ENCODE peak calls at places on chromosomes 2 and 18, in four cellular contexts. X is T follicular helper cell; E is activated CD4-positive, alpha-beta T cell treated with anti-CD3 and anti-CD28 coated beads, Interleukin-2, amount 10 ng/mL, durations not matched to agents 7 days and 5 days; H is posterior cingulate gyrus. S is an unnamed sample.

GRCh38 chr18:49241852-49242251 is 218.6 kb downstream of the DYM start:
- DNase-seq in X (no peak), H (no peak), E (no peak), S (no peak)

GRCh38 chr2:127166221-127166860 is 53.8 kb downstream of the CYP27C1 start:
- DNase-seq in X (no peak), E (no peak), H (no peak), S (no peak)

GRCh38 chr18:12911025-12911927 is 27.2 kb upstream of the PTPN2 start:
- DNase-seq in X (peak; percentile 22), E (peak; percentile 41), H (no peak), S (no peak)

GRCh38 chr2:74507926-74508520 is 528 bp upstream of the PCGF1 start:
- DNase-seq in H (no peak), X (no peak), E (peak; percentile 18), S (no peak)

GRCh38 chr2:122988395-122989221 is 1036.5 kb upstream of the CNTNAP5 start:
- DNase-seq in X (no peak), H (no peak), E (no peak), S (no peak)

GRCh38 chr18:55323051-55323994 is 264.7 kb downstream of the TCF4 start:
- DNase-seq in H (no peak), E (no peak), X (no peak), S (no peak)

GRCh38 chr2:68719912-68720311 is 14.7 kb upstream of the ARHGAP25 start:
- DNase-seq in X (no peak), H (no peak), E (peak; percentile 60), S (peak; percentile 43)

GRCh38 chr2:114545052-114545451 is 102.6 kb downstream of the DPP10 start:
- DNase-seq in X (no peak), E (no peak), H (no peak), S (no peak)

GRCh38 chr2:211045025-211045424 is 488.6 kb downstream of the CPS1 start:
- DNase-seq in X (no peak), E (no peak), H (no peak), S (no peak)

GRCh38 chr2:198930170-198930569 is 527.6 kb downstream of the SATB2 start:
- DNase-seq in E (no peak), H (no peak), X (no peak), S (no peak)

GRCh38 chr2:62913311-62913710 is 137.3 kb upstream of the OTX1 start:
- DNase-seq in X (no peak), H (no peak), E (no peak), S (no peak)

GRCh38 chr2:20446917-20447436 is at the start of gene RHOB:
- DNase-seq in X (peak; percentile 78), H (peak; percentile 98), E (peak; percentile 88), S (no peak)

GRCh38 chr18:49832221-49832647 is 18.9 kb upstream of the ACAA2 start:
- DNase-seq in X (no peak), H (no peak), E (no peak), S (no peak)

GRCh38 chr2:196566969-196567666 is 72.4 kb upstream of the CCDC150 start:
- DNase-seq in H (no peak), E (no peak), X (no peak), S (no peak)

GRCh38 chr2:63047534-63048281 is 2.9 kb upstream of the OTX1 start:
- DNase-seq in X (no peak), E (no peak), H (no peak), S (no peak)

GRCh38 chr18:2883137-2883671 is 36.4 kb downstream of the EMILIN2 start:
- DNase-seq in E (peak; percentile 63), X (no peak), H (no peak), S (peak; percentile 85)

GRCh38 chr2:28394331-28394877 is 1.7 kb downstream of the FOSL2 start:
- DNase-seq in X (no peak), E (peak; percentile 25), H (no peak), S (no peak)

GRCh38 chr2:240412211-240412830 is 23.1 kb upstream of the GPC1 start:
- DNase-seq in X (no peak), E (no peak), H (peak; percentile 24), S (no peak)

GRCh38 chr18:80159713-80160636 is 50.9 kb downstream of the ADNP2 start:
- DNase-seq in H (no peak), X (peak; percentile 29), E (peak; percentile 37), S (no peak)

GRCh38 chr2:147588191-147588590 is 256.6 kb upstream of the ACVR2A start:
- DNase-seq in H (no peak), E (no peak), X (no peak), S (no peak)

GRCh38 chr18:54718436-54718773 is 109.9 kb upstream of the RAB27B start:
- DNase-seq in E (no peak), X (no peak), H (no peak), S (no peak)

GRCh38 chr2:183284606-183285005 is 160.4 kb downstream of the NUP35 start:
- DNase-seq in H (no peak), X (no peak), E (no peak), S (no peak)

GRCh38 chr18:13420969-13421686 is 202.6 kb downstream of the LDLRAD4 start:
- DNase-seq in H (no peak), E (no peak), X (no peak), S (no peak)

GRCh38 chr2:86807462-86808275 is 17.0 kb upstream of the CD8A start:
- DNase-seq in H (peak; percentile 83), X (no peak), E (no peak), S (peak; percentile 67)